ENCODE peak calls at places on chromosome 17, in nine cellular contexts. One of them, this sample, is unnamed. For H3K4me1, the result is how much of the 10 kb centered on the place peaks cover.

GRCh38 chr17:199195-199604 is 17.8 kb upstream of the DOC2B start:
- DNase-seq in stomach: no peak
- DNase-seq in lower lobe of right lung: peak
- DNase-seq in cardiac muscle cell: peak
- DNase-seq in breast epithelium: no peak
- DNase-seq in left lung: no peak
- DNase-seq in right lobe of liver: no peak
- DNase-seq in endothelial cell of umbilical vein: peak
- DNase-seq in right atrium auricular region: no peak
- DNase-seq in this sample: no peak

GRCh38 chr17:77203436-77203835 is 62.7 kb downstream of the SEC14L1 start:
- DNase-seq in stomach: no peak
- DNase-seq in lower lobe of right lung: no peak
- DNase-seq in cardiac muscle cell: no peak
- DNase-seq in breast epithelium: no peak
- DNase-seq in left lung: no peak
- DNase-seq in right lobe of liver: no peak
- DNase-seq in endothelial cell of umbilical vein: no peak
- DNase-seq in right atrium auricular region: no peak
- DNase-seq in this sample: no peak

GRCh38 chr17:74512624-74513084 is 18.6 kb downstream of the CD300LB start:
- DNase-seq in stomach: peak
- DNase-seq in lower lobe of right lung: no peak
- DNase-seq in cardiac muscle cell: peak
- DNase-seq in breast epithelium: no peak
- DNase-seq in left lung: no peak
- DNase-seq in right lobe of liver: no peak
- DNase-seq in endothelial cell of umbilical vein: no peak
- DNase-seq in right atrium auricular region: peak
- DNase-seq in this sample: no peak

GRCh38 chr17:76523084-76524037 is 14.1 kb downstream of the CYGB start:
- DNase-seq in stomach: peak
- DNase-seq in lower lobe of right lung: peak
- DNase-seq in cardiac muscle cell: peak
- DNase-seq in breast epithelium: peak
- DNase-seq in left lung: peak
- DNase-seq in right lobe of liver: peak
- DNase-seq in endothelial cell of umbilical vein: peak
- DNase-seq in right atrium auricular region: no peak
- DNase-seq in this sample: peak

GRCh38 chr17:42782402-42783061 is 2.1 kb downstream of the WNK4 start:
- DNase-seq in stomach: no peak
- DNase-seq in lower lobe of right lung: no peak
- DNase-seq in cardiac muscle cell: no peak
- DNase-seq in breast epithelium: no peak
- DNase-seq in left lung: no peak
- DNase-seq in right lobe of liver: no peak
- DNase-seq in endothelial cell of umbilical vein: no peak
- DNase-seq in right atrium auricular region: no peak
- DNase-seq in this sample: no peak

GRCh38 chr17:67993153-67993997 is 2.9 kb downstream of the C17orf58 start:
- DNase-seq in stomach: peak
- DNase-seq in lower lobe of right lung: peak
- DNase-seq in cardiac muscle cell: peak
- DNase-seq in breast epithelium: peak
- DNase-seq in left lung: peak
- DNase-seq in right lobe of liver: peak
- DNase-seq in endothelial cell of umbilical vein: peak
- DNase-seq in right atrium auricular region: peak
- DNase-seq in this sample: peak

GRCh38 chr17:42277342-42277712 is 1.1 kb upstream of the STAT5B start:
- DNase-seq in stomach: no peak
- DNase-seq in lower lobe of right lung: no peak
- DNase-seq in cardiac muscle cell: no peak
- DNase-seq in breast epithelium: peak
- DNase-seq in left lung: no peak
- DNase-seq in right lobe of liver: no peak
- DNase-seq in endothelial cell of umbilical vein: no peak
- DNase-seq in right atrium auricular region: no peak
- DNase-seq in this sample: no peak

GRCh38 chr17:50362661-50363060 is 10.3 kb downstream of the MRPL27 start:
- DNase-seq in stomach: no peak
- DNase-seq in lower lobe of right lung: no peak
- DNase-seq in cardiac muscle cell: no peak
- DNase-seq in breast epithelium: no peak
- DNase-seq in left lung: peak
- DNase-seq in right lobe of liver: no peak
- DNase-seq in endothelial cell of umbilical vein: no peak
- DNase-seq in right atrium auricular region: no peak
- DNase-seq in this sample: no peak

GRCh38 chr17:59607817-59608403 is 11.8 kb upstream of the CLTC start:
- DNase-seq in stomach: no peak
- DNase-seq in lower lobe of right lung: no peak
- DNase-seq in cardiac muscle cell: no peak
- DNase-seq in breast epithelium: no peak
- DNase-seq in left lung: no peak
- DNase-seq in right lobe of liver: no peak
- DNase-seq in endothelial cell of umbilical vein: no peak
- DNase-seq in right atrium auricular region: no peak
- DNase-seq in this sample: peak

GRCh38 chr17:64024215-64024654 is 3.8 kb upstream of the ICAM2 start:
- DNase-seq in stomach: no peak
- DNase-seq in lower lobe of right lung: no peak
- DNase-seq in cardiac muscle cell: no peak
- DNase-seq in breast epithelium: no peak
- DNase-seq in left lung: no peak
- DNase-seq in right lobe of liver: no peak
- DNase-seq in endothelial cell of umbilical vein: peak
- DNase-seq in right atrium auricular region: no peak
- DNase-seq in this sample: no peak

GRCh38 chr17:64178011-64178825 is 48.3 kb upstream of the ERN1 start:
- DNase-seq in stomach: peak
- DNase-seq in lower lobe of right lung: no peak
- DNase-seq in cardiac muscle cell: no peak
- DNase-seq in breast epithelium: no peak
- DNase-seq in left lung: no peak
- DNase-seq in right lobe of liver: peak
- DNase-seq in endothelial cell of umbilical vein: no peak
- DNase-seq in right atrium auricular region: no peak
- DNase-seq in this sample: no peak

GRCh38 chr17:38914741-38915638 is 10.4 kb upstream of the LASP1NB start:
- DNase-seq in stomach: peak
- DNase-seq in lower lobe of right lung: peak
- DNase-seq in cardiac muscle cell: no peak
- DNase-seq in breast epithelium: no peak
- DNase-seq in left lung: peak
- DNase-seq in right lobe of liver: no peak
- DNase-seq in endothelial cell of umbilical vein: no peak
- DNase-seq in right atrium auricular region: peak
- DNase-seq in this sample: no peak

GRCh38 chr17:78919816-78920516 is 5.2 kb downstream of the TIMP2 start:
- DNase-seq in stomach: no peak
- DNase-seq in lower lobe of right lung: no peak
- DNase-seq in cardiac muscle cell: no peak
- DNase-seq in breast epithelium: no peak
- DNase-seq in left lung: no peak
- DNase-seq in right lobe of liver: no peak
- DNase-seq in endothelial cell of umbilical vein: no peak
- DNase-seq in right atrium auricular region: no peak
- DNase-seq in this sample: no peak

GRCh38 chr17:19304209-19304608 is 58.3 kb downstream of the B9D1 start:
- DNase-seq in stomach: peak
- DNase-seq in lower lobe of right lung: peak
- DNase-seq in cardiac muscle cell: peak
- DNase-seq in breast epithelium: peak
- DNase-seq in left lung: peak
- DNase-seq in right lobe of liver: peak
- DNase-seq in endothelial cell of umbilical vein: peak
- DNase-seq in right atrium auricular region: peak
- DNase-seq in this sample: peak

GRCh38 chr17:68305132-68305531 is 13.8 kb downstream of the ARSG start:
- DNase-seq in stomach: no peak
- DNase-seq in lower lobe of right lung: no peak
- DNase-seq in cardiac muscle cell: no peak
- DNase-seq in breast epithelium: no peak
- DNase-seq in left lung: no peak
- DNase-seq in right lobe of liver: no peak
- DNase-seq in endothelial cell of umbilical vein: peak
- DNase-seq in right atrium auricular region: no peak
- DNase-seq in this sample: no peak

GRCh38 chr17:80426671-80427326 is 11.8 kb downstream of the ENDOV start:
- DNase-seq in stomach: peak
- DNase-seq in lower lobe of right lung: peak
- DNase-seq in cardiac muscle cell: peak
- DNase-seq in breast epithelium: peak
- DNase-seq in left lung: peak
- DNase-seq in right lobe of liver: peak
- DNase-seq in endothelial cell of umbilical vein: peak
- DNase-seq in right atrium auricular region: peak
- DNase-seq in this sample: peak

GRCh38 chr17:9110501-9110900 is 89.2 kb downstream of the NTN1 start:
- DNase-seq in stomach: no peak
- DNase-seq in lower lobe of right lung: no peak
- DNase-seq in cardiac muscle cell: no peak
- DNase-seq in breast epithelium: no peak
- DNase-seq in left lung: no peak
- DNase-seq in right lobe of liver: no peak
- DNase-seq in endothelial cell of umbilical vein: no peak
- DNase-seq in right atrium auricular region: no peak
- DNase-seq in this sample: no peak

GRCh38 chr17:17496189-17497064 is at the start of gene RASD1:
- DNase-seq in stomach: peak
- DNase-seq in lower lobe of right lung: peak
- DNase-seq in cardiac muscle cell: peak
- DNase-seq in breast epithelium: peak
- DNase-seq in left lung: peak
- DNase-seq in right lobe of liver: peak
- DNase-seq in endothelial cell of umbilical vein: peak
- DNase-seq in right atrium auricular region: peak
- DNase-seq in this sample: peak

GRCh38 chr17:76805319-76805718 is 62.9 kb upstream of the MGAT5B start:
- DNase-seq in stomach: no peak
- DNase-seq in lower lobe of right lung: no peak
- DNase-seq in cardiac muscle cell: peak
- DNase-seq in breast epithelium: no peak
- DNase-seq in left lung: no peak
- DNase-seq in right lobe of liver: no peak
- DNase-seq in endothelial cell of umbilical vein: no peak
- DNase-seq in right atrium auricular region: no peak
- DNase-seq in this sample: no peak

GRCh38 chr17:4588862-4589625 is 4.7 kb downstream of the SMTNL2 start:
- DNase-seq in stomach: no peak
- DNase-seq in lower lobe of right lung: no peak
- DNase-seq in cardiac muscle cell: no peak
- DNase-seq in breast epithelium: no peak
- DNase-seq in left lung: no peak
- DNase-seq in right lobe of liver: no peak
- DNase-seq in endothelial cell of umbilical vein: no peak
- DNase-seq in right atrium auricular region: no peak
- DNase-seq in this sample: no peak
- H3K4me1 ChIP-seq in stomach: under half
- H3K4me1 ChIP-seq in lower lobe of right lung: under half
- H3K4me1 ChIP-seq in cardiac muscle cell: half or more
- H3K4me1 ChIP-seq in breast epithelium: under half
- H3K4me1 ChIP-seq in left lung: under half
- H3K4me1 ChIP-seq in right lobe of liver: under half
- H3K4me1 ChIP-seq in endothelial cell of umbilical vein: under half
- H3K4me1 ChIP-seq in right atrium auricular region: under half
- H3K4me1 ChIP-seq in this sample: under half

GRCh38 chr17:5485270-5486205 is at the start of gene DERL2:
- DNase-seq in stomach: no peak
- DNase-seq in lower lobe of right lung: no peak
- DNase-seq in cardiac muscle cell: peak
- DNase-seq in breast epithelium: no peak
- DNase-seq in left lung: no peak
- DNase-seq in right lobe of liver: no peak
- DNase-seq in endothelial cell of umbilical vein: no peak
- DNase-seq in right atrium auricular region: no peak
- DNase-seq in this sample: peak
- TF ChIP-seq CTCF in stomach: no peak
- TF ChIP-seq CTCF in lower lobe of right lung: no peak
- TF ChIP-seq CTCF in cardiac muscle cell: no peak
- TF ChIP-seq CTCF in breast epithelium: peak
- TF ChIP-seq CTCF in left lung: no peak
- TF ChIP-seq CTCF in right lobe of liver: no peak
- TF ChIP-seq CTCF in endothelial cell of umbilical vein: no peak
- TF ChIP-seq CTCF in right atrium auricular region: no peak
- TF ChIP-seq CTCF in this sample: no peak

GRCh38 chr17:4709794-4710692 is at the start of gene ARRB2:
- DNase-seq in stomach: peak
- DNase-seq in lower lobe of right lung: peak
- DNase-seq in cardiac muscle cell: peak
- DNase-seq in breast epithelium: peak
- DNase-seq in left lung: peak
- DNase-seq in right lobe of liver: peak
- DNase-seq in endothelial cell of umbilical vein: peak
- DNase-seq in right atrium auricular region: peak
- DNase-seq in this sample: peak

GRCh38 chr17:4711671-4712111 is 1.3 kb downstream of the ARRB2 start:
- DNase-seq in stomach: no peak
- DNase-seq in lower lobe of right lung: peak
- DNase-seq in cardiac muscle cell: no peak
- DNase-seq in breast epithelium: no peak
- DNase-seq in left lung: peak
- DNase-seq in right lobe of liver: peak
- DNase-seq in endothelial cell of umbilical vein: no peak
- DNase-seq in right atrium auricular region: no peak
- DNase-seq in this sample: no peak

GRCh38 chr17:4706121-4706520 is 2.2 kb upstream of the PELP1 start:
- DNase-seq in stomach: no peak
- DNase-seq in lower lobe of right lung: no peak
- DNase-seq in cardiac muscle cell: no peak
- DNase-seq in breast epithelium: no peak
- DNase-seq in left lung: no peak
- DNase-seq in right lobe of liver: no peak
- DNase-seq in endothelial cell of umbilical vein: no peak
- DNase-seq in right atrium auricular region: no peak
- DNase-seq in this sample: no peak

GRCh38 chr17:4710693-4711634 is 532 bp downstream of the ARRB2 start:
- DNase-seq in stomach: peak
- DNase-seq in lower lobe of right lung: peak
- DNase-seq in cardiac muscle cell: no peak
- DNase-seq in breast epithelium: no peak
- DNase-seq in left lung: peak
- DNase-seq in right lobe of liver: peak
- DNase-seq in endothelial cell of umbilical vein: no peak
- DNase-seq in right atrium auricular region: no peak
- DNase-seq in this sample: no peak

GRCh38 chr17:4708436-4708835 is 2.0 kb upstream of the ARRB2 start:
- DNase-seq in stomach: no peak
- DNase-seq in lower lobe of right lung: no peak
- DNase-seq in cardiac muscle cell: no peak
- DNase-seq in breast epithelium: no peak
- DNase-seq in left lung: no peak
- DNase-seq in right lobe of liver: no peak
- DNase-seq in endothelial cell of umbilical vein: no peak
- DNase-seq in right atrium auricular region: no peak
- DNase-seq in this sample: peak
- H3K4me1 ChIP-seq in stomach: under half
- H3K4me1 ChIP-seq in lower lobe of right lung: under half
- H3K4me1 ChIP-seq in cardiac muscle cell: under half
- H3K4me1 ChIP-seq in breast epithelium: under half
- H3K4me1 ChIP-seq in left lung: under half
- H3K4me1 ChIP-seq in right lobe of liver: under half
- H3K4me1 ChIP-seq in endothelial cell of umbilical vein: under half
- H3K4me1 ChIP-seq in right atrium auricular region: under half
- H3K4me1 ChIP-seq in this sample: under half

GRCh38 chr17:81702934-81703746 is at the start of gene MRPL12:
- DNase-seq in stomach: peak
- DNase-seq in lower lobe of right lung: peak
- DNase-seq in cardiac muscle cell: peak
- DNase-seq in breast epithelium: peak
- DNase-seq in left lung: peak
- DNase-seq in right lobe of liver: peak
- DNase-seq in endothelial cell of umbilical vein: peak
- DNase-seq in right atrium auricular region: peak
- DNase-seq in this sample: peak
- TF ChIP-seq CTCF in stomach: peak
- TF ChIP-seq CTCF in lower lobe of right lung: peak
- TF ChIP-seq CTCF in cardiac muscle cell: peak
- TF ChIP-seq CTCF in breast epithelium: peak
- TF ChIP-seq CTCF in left lung: peak
- TF ChIP-seq CTCF in right lobe of liver: no peak
- TF ChIP-seq CTCF in endothelial cell of umbilical vein: no peak
- TF ChIP-seq CTCF in right atrium auricular region: peak
- TF ChIP-seq CTCF in this sample: no peak